ENCODE peak calls at places on chromosomes 7 and 10, in nine cellular contexts. J is heart left ventricle; N is naive thymus-derived CD4-positive, alpha-beta T cell; P is HuH-7; R is stimulated activated CD4-positive, alpha-beta T cell treated with anti-CD3 and anti-CD28 coated beads, Interleukin-4, amount 100 ng/mL, for 24 hours; Y is psoas muscle; E is Ammon's horn; W is tibial nerve; G is heart right ventricle. B is an unnamed sample.

GRCh38 chr7:17299477-17299991 is 1.1 kb downstream of the AHR start:
- DNase-seq in Y (no peak), P (no peak), E (peak), W (no peak), R (peak), N (peak), J (no peak), G (no peak), B (peak)

GRCh38 chr7:130865408-130866236 is 131.6 kb upstream of the KLF14 start:
- DNase-seq in E (no peak), G (no peak), W (no peak), P (no peak), N (no peak), Y (no peak), J (no peak), R (no peak), B (no peak)

GRCh38 chr10:7195118-7195517 is 215.7 kb downstream of the SFMBT2 start:
- DNase-seq in R (no peak), N (no peak), W (no peak), E (no peak), P (no peak), G (no peak), J (no peak), Y (no peak), B (no peak)

GRCh38 chr10:88138319-88138848 is 275.0 kb downstream of the PTEN start:
- DNase-seq in J (no peak), P (no peak), N (no peak), E (no peak), Y (no peak), G (no peak), R (no peak), W (no peak), B (no peak)

GRCh38 chr7:20737840-20738448 is 48.7 kb downstream of the SP8 start:
- DNase-seq in E (no peak), W (no peak), Y (no peak), P (peak), R (no peak), J (no peak), N (no peak), G (no peak), B (no peak)

GRCh38 chr7:30988346-30989005 is 24.7 kb downstream of the GHRHR start:
- DNase-seq in E (peak), Y (peak), J (no peak), G (no peak), R (no peak), P (peak), W (no peak), N (no peak), B (peak)

GRCh38 chr7:91135300-91135699 is 128.9 kb upstream of the FZD1 start:
- DNase-seq in G (no peak), W (no peak), E (no peak), Y (no peak), N (no peak), J (no peak), R (no peak), P (no peak), B (no peak)

GRCh38 chr7:47759056-47759706 is 177.3 kb upstream of the TNS3 start:
- DNase-seq in R (no peak), P (no peak), Y (no peak), E (no peak), G (no peak), W (no peak), N (no peak), J (no peak), B (no peak)

GRCh38 chr10:14904316-14904732 is 25.7 kb downstream of the SUV39H2 start:
- DNase-seq in E (no peak), N (peak), Y (no peak), J (no peak), W (peak), G (no peak), R (peak), P (peak), B (no peak)

GRCh38 chr7:74455933-74456332 is 2.2 kb downstream of the GTF2IRD1 start:
- DNase-seq in Y (no peak), W (no peak), R (no peak), J (no peak), P (peak), G (no peak), N (no peak), E (no peak), B (no peak)

GRCh38 chr10:45379303-45379726 is 5.3 kb downstream of the ALOX5 start:
- DNase-seq in W (no peak), N (no peak), Y (no peak), G (no peak), P (no peak), R (no peak), J (no peak), E (no peak), B (no peak)

GRCh38 chr7:21869785-21870402 is 75.8 kb downstream of the CDCA7L start:
- DNase-seq in W (no peak), Y (no peak), P (peak), G (no peak), N (no peak), R (no peak), J (no peak), E (no peak), B (no peak)

GRCh38 chr10:97089209-97089865 is 96.4 kb downstream of the SLIT1 start:
- DNase-seq in J (no peak), G (no peak), R (no peak), N (no peak), W (no peak), P (no peak), E (no peak), Y (no peak), B (no peak)

GRCh38 chr10:122298598-122299301 is 27.7 kb downstream of the BTBD16 start:
- DNase-seq in Y (peak), J (peak), R (peak), G (peak), P (peak), N (peak), E (peak), W (peak), B (peak)

GRCh38 chr10:35903021-35903420 is 260.9 kb upstream of the FZD8 start:
- DNase-seq in G (no peak), W (no peak), P (no peak), E (no peak), Y (no peak), N (no peak), J (no peak), R (no peak), B (no peak)

GRCh38 chr7:82559203-82559805 is 115.7 kb upstream of the CACNA2D1 start:
- DNase-seq in G (no peak), W (no peak), N (no peak), Y (no peak), R (no peak), J (no peak), P (no peak), E (peak), B (no peak)

GRCh38 chr10:124200011-124200410 is 106.6 kb upstream of the CHST15 start:
- DNase-seq in W (no peak), Y (no peak), R (no peak), G (no peak), J (no peak), E (no peak), N (no peak), P (no peak), B (no peak)

GRCh38 chr7:69871886-69872592 is 273.8 kb downstream of the AUTS2 start:
- DNase-seq in G (no peak), E (no peak), R (no peak), N (no peak), W (no peak), P (no peak), Y (no peak), J (no peak), B (no peak)

GRCh38 chr7:82600601-82601000 is 157.0 kb upstream of the CACNA2D1 start:
- DNase-seq in R (no peak), N (no peak), J (no peak), E (peak), P (no peak), Y (no peak), G (no peak), W (no peak), B (peak)

GRCh38 chr10:11387044-11387443 is 224.4 kb downstream of the USP6NL start:
- DNase-seq in G (no peak), Y (no peak), W (no peak), E (no peak), J (no peak), R (no peak), P (no peak), N (no peak), B (no peak)

GRCh38 chr7:83452256-83452655 is 196.7 kb downstream of the SEMA3E start:
- DNase-seq in W (no peak), N (no peak), E (no peak), G (no peak), P (no peak), Y (no peak), J (no peak), R (no peak), B (no peak)

GRCh38 chr10:47237316-47238260 is 62.4 kb upstream of the GDF10 start:
- DNase-seq in G (no peak), N (no peak), W (no peak), P (no peak), R (no peak), E (no peak), J (no peak), Y (no peak), B (no peak)

GRCh38 chr10:11884706-11885423 is 61.7 kb downstream of the PROSER2 start:
- DNase-seq in J (no peak), R (no peak), Y (no peak), N (no peak), G (no peak), E (no peak), W (no peak), P (no peak), B (no peak)

B was measured in globus pallidus.